ENCODE peak calls at places on chromosomes 6 and 20, in eight cellular contexts. I, D, M, T, A, B, Y and R are unnamed samples.

GRCh38 chr6:72464791-72465691 is 156.8 kb upstream of the KCNQ5 start:
- DNase-seq in I (no peak), D (peak), M (no peak), T (no peak), A (no peak), B (no peak), Y (no peak), R (no peak)

GRCh38 chr6:36351152-36351571 is 14.5 kb upstream of the BNIP5 start:
- DNase-seq in I (no peak), D (no peak), M (no peak), T (no peak), A (no peak), B (no peak), Y (no peak), R (no peak)

GRCh38 chr6:154414021-154414813 is 57.6 kb upstream of the IPCEF1 start:
- DNase-seq in I (no peak), D (no peak), M (no peak), T (no peak), A (no peak), B (peak), Y (no peak), R (no peak)

GRCh38 chr20:50467618-50468373 is 42.4 kb upstream of the PTPN1 start:
- DNase-seq in I (no peak), D (peak), M (no peak), T (no peak), A (no peak), B (peak), Y (peak), R (no peak)

GRCh38 chr20:47704746-47705496 is 80.4 kb downstream of the SULF2 start:
- DNase-seq in I (no peak), D (no peak), M (no peak), T (no peak), A (no peak), B (no peak), Y (no peak), R (no peak)

GRCh38 chr6:169302255-169302654 is 48.6 kb upstream of the THBS2 start:
- DNase-seq in I (no peak), D (no peak), M (peak), T (no peak), A (no peak), B (no peak), Y (no peak), R (peak)

GRCh38 chr6:9397981-9398559 is 962.7 kb upstream of the SLC35B3 start:
- DNase-seq in I (no peak), D (no peak), M (no peak), T (peak), A (no peak), B (peak), Y (peak), R (no peak)

GRCh38 chr6:89022747-89023289 is 57.7 kb upstream of the PNRC1 start:
- DNase-seq in I (no peak), D (peak), M (no peak), T (no peak), A (no peak), B (no peak), Y (no peak), R (no peak)

GRCh38 chr6:131761061-131761761 is 46.6 kb upstream of the ENPP1 start:
- DNase-seq in I (no peak), D (no peak), M (no peak), T (no peak), A (no peak), B (no peak), Y (no peak), R (no peak)

GRCh38 chr6:13434455-13434775 is 53.0 kb downstream of the GFOD1 start:
- DNase-seq in I (no peak), D (no peak), M (no peak), T (no peak), A (no peak), B (no peak), Y (no peak), R (no peak)
- TF ChIP-seq POLR2A in I (no peak), D (no peak), M (no peak), T (no peak), A (no peak), B (no peak), Y (no peak), R (no peak)

GRCh38 chr20:32050851-32051556 is 1.0 kb upstream of the HCK start:
- DNase-seq in I (no peak), D (peak), M (no peak), T (peak), A (peak), B (no peak), Y (no peak), R (peak)
- H3K4me3 ChIP-seq in I (no peak), D (no peak), M (no peak), T (no peak), A (peak), B (no peak), Y (no peak), R (no peak)

DNA sequence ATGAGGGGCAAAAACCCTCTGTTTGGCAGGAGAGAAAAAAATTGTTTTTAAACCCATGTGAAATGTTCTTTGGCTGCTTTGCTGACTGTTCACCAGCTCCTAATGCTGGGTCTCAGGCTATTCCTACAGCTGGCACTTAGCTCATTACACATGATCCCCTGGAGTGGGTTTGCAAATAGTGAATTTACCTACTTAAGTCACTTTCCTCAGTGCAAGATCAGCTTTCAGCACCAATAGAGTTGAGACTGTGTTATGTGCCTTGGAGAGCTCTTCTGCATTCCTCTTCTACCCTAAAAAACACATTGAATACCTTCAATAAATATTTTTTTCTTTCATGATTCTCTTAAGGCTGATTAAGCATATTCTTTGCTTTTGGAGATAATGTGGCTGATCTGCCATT is 58.4 kb upstream of the PRDM1 start:
- DNase-seq in I (no peak), D (no peak), M (no peak), T (no peak), A (no peak), B (no peak), Y (no peak), R (no peak)
- TF ChIP-seq CTCF in I (no peak), D (no peak), M (no peak), T (no peak), A (no peak), B (no peak), Y (no peak), R (no peak)

GRCh38 chr6:75416443-75416842 is 77.2 kb downstream of the FILIP1 start:
- DNase-seq in I (no peak), D (no peak), M (no peak), T (no peak), A (no peak), B (no peak), Y (no peak), R (no peak)

GRCh38 chr6:75415804-75416203 is 77.8 kb downstream of the FILIP1 start:
- DNase-seq in I (no peak), D (no peak), M (no peak), T (no peak), A (no peak), B (no peak), Y (no peak), R (no peak)

GRCh38 chr6:75409928-75410327 is 83.7 kb downstream of the FILIP1 start:
- DNase-seq in I (no peak), D (no peak), M (no peak), T (no peak), A (no peak), B (no peak), Y (no peak), R (no peak)

GRCh38 chr6:75414445-75415021 is 79.1 kb downstream of the FILIP1 start:
- DNase-seq in I (no peak), D (no peak), M (no peak), T (no peak), A (no peak), B (no peak), Y (no peak), R (no peak)

DNA sequence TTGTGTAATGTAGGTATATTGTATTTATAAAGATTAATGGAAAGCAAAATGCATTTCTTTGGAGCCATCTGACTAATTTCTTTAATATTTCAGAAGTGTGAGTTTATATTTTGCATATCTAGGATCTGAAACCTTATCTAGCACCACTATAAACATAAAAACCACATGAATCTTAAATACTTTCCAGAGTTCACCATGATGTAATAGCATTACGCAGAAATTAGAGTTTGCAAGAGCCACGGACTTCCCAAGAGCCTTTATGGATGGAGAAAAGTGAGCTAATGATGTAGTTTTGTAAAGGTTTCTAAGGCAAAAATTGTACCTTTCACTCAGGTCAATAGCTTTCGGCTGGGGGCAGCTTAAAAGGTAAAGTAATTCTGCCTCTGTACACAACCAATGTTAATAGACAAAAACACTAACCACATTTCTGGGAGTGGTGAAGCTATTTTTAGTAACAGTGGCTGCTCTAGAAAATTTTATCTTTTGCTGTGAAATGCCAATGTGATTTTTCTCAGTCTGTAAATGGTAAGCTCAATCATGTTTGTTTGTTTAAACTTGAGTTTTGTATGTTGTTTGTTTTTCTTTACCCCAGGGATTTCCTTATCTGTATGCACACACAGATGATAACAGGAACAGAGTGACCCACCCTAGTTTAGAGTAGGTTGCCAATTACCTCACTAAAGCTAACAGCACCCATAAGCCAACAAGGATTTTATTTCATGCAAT is 80.5 kb downstream of the FILIP1 start:
- DNase-seq in I (no peak), D (no peak), M (no peak), T (no peak), A (no peak), B (peak), Y (no peak), R (no peak)
- TF ChIP-seq POLR2A in I (no peak), D (no peak), M (no peak), T (no peak), A (no peak), B (no peak), Y (no peak), R (no peak)

GRCh38 chr20:60584221-60584620 is 626.0 kb downstream of the CDH26 start:
- DNase-seq in I (no peak), D (no peak), M (no peak), T (no peak), A (no peak), B (no peak), Y (no peak), R (no peak)

GRCh38 chr20:60589624-60590023 is 631.4 kb downstream of the CDH26 start:
- DNase-seq in I (no peak), D (no peak), M (peak), T (no peak), A (no peak), B (no peak), Y (no peak), R (no peak)

GRCh38 chr20:60583741-60584140 is 625.5 kb downstream of the CDH26 start:
- DNase-seq in I (no peak), D (no peak), M (no peak), T (no peak), A (no peak), B (no peak), Y (no peak), R (no peak)

GRCh38 chr20:60581606-60582005 is 623.4 kb downstream of the CDH26 start:
- DNase-seq in I (no peak), D (no peak), M (peak), T (no peak), A (no peak), B (no peak), Y (no peak), R (no peak)

DNA sequence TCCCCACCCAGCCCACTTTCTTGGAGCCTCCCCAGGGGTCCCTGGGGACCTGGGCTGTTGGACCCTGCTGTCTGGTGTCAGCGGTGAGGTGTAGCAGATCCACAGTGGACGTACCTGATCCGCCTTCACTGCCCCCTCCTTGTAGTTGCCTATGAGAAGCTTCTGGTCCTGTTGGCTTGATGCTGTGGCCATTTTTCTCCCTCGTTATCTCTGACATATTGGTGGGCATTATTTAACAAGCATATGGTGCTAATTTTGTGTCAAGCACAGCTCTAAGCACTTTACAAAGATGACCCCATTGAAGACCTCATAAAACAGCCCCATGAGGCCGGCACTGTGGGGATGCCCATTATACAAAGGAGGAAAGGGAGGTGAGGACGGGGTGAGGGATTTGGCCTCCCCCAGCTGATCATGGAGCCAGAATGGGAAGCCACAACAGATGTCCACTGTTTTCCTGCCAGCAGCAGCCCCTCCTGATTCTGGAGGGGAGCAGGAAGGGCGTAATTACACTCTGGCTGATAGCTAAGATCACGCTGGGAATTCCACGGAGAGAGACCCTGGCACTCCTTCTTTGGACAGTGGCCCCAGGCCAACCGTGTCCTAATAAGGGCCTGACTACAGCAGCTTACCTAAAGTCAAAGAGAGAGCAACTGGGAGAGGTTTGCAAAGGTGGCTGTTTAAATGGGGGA is 628.3 kb downstream of the CDH26 start:
- DNase-seq in I (no peak), D (peak), M (peak), T (no peak), A (peak), B (no peak), Y (no peak), R (no peak)
- H3K4me3 ChIP-seq in I (no peak), D (no peak), M (no peak), T (no peak), A (no peak), B (no peak), Y (no peak), R (no peak)